ENCODE peak calls at places on chromosomes 3 and 15, in four cellular contexts. One of them, this sample, is unnamed.

GRCh38 chr3:170953229-170953628 is 44.8 kb upstream of the EIF5A2 start:
- DNase-seq in AG04450: no peak
- DNase-seq in K562: peak
- DNase-seq in stomach: no peak
- DNase-seq in this sample: peak

GRCh38 chr15:76058714-76059319 is 968 bp upstream of the TMEM266 start:
- DNase-seq in AG04450: no peak
- DNase-seq in K562: peak
- DNase-seq in stomach: no peak
- DNase-seq in this sample: peak

GRCh38 chr15:80950291-80951078 is 39.1 kb downstream of the MESD start:
- DNase-seq in AG04450: no peak
- DNase-seq in K562: no peak
- DNase-seq in stomach: no peak
- DNase-seq in this sample: no peak

GRCh38 chr3:13714251-13714916 is 165.5 kb downstream of the FBLN2 start:
- DNase-seq in AG04450: no peak
- DNase-seq in K562: no peak
- DNase-seq in stomach: peak
- DNase-seq in this sample: no peak

GRCh38 chr3:51876186-51876585 is 785 bp upstream of the IQCF5 start:
- DNase-seq in AG04450: no peak
- DNase-seq in K562: no peak
- DNase-seq in stomach: no peak
- DNase-seq in this sample: no peak

GRCh38 chr3:14600075-14600474 is 51.5 kb upstream of the CCDC174 start:
- DNase-seq in AG04450: no peak
- DNase-seq in K562: no peak
- DNase-seq in stomach: no peak
- DNase-seq in this sample: no peak

GRCh38 chr3:119643528-119643927 is 16.9 kb downstream of the POPDC2 start:
- DNase-seq in AG04450: no peak
- DNase-seq in K562: no peak
- DNase-seq in stomach: no peak
- DNase-seq in this sample: no peak

GRCh38 chr15:101578443-101578894 is 73.7 kb downstream of the TM2D3 start:
- DNase-seq in AG04450: no peak
- DNase-seq in K562: peak
- DNase-seq in stomach: peak
- DNase-seq in this sample: peak

GRCh38 chr3:196655496-196655895 is 16.0 kb downstream of the NRROS start:
- DNase-seq in AG04450: no peak
- DNase-seq in K562: no peak
- DNase-seq in stomach: no peak
- DNase-seq in this sample: no peak

GRCh38 chr3:48140284-48140683 is 47.9 kb downstream of the CDC25A start:
- DNase-seq in AG04450: no peak
- DNase-seq in K562: no peak
- DNase-seq in stomach: no peak
- DNase-seq in this sample: no peak

GRCh38 chr15:61697796-61698195 is 362.5 kb downstream of the VPS13C start:
- DNase-seq in AG04450: no peak
- DNase-seq in K562: no peak
- DNase-seq in stomach: no peak
- DNase-seq in this sample: no peak

GRCh38 chr3:190306026-190306425 is 16.2 kb downstream of the CLDN1 start:
- DNase-seq in AG04450: no peak
- DNase-seq in K562: no peak
- DNase-seq in stomach: no peak
- DNase-seq in this sample: no peak

GRCh38 chr3:182869059-182869458 is 75.8 kb downstream of the ATP11B start:
- DNase-seq in AG04450: no peak
- DNase-seq in K562: no peak
- DNase-seq in stomach: no peak
- DNase-seq in this sample: no peak

GRCh38 chr3:57086201-57086600 is 25.7 kb downstream of the SPATA12 start:
- DNase-seq in AG04450: no peak
- DNase-seq in K562: no peak
- DNase-seq in stomach: no peak
- DNase-seq in this sample: no peak

GRCh38 chr3:128075516-128076464 is 23.6 kb downstream of the SEC61A1 start:
- DNase-seq in AG04450: peak
- DNase-seq in K562: peak
- DNase-seq in stomach: peak
- DNase-seq in this sample: peak

GRCh38 chr15:75061272-75061671 is 37.9 kb downstream of the PPCDC start:
- DNase-seq in AG04450: no peak
- DNase-seq in K562: no peak
- DNase-seq in stomach: no peak
- DNase-seq in this sample: peak

GRCh38 chr15:70158309-70158995 is 60.7 kb upstream of the TLE3 start:
- DNase-seq in AG04450: no peak
- DNase-seq in K562: no peak
- DNase-seq in stomach: no peak
- DNase-seq in this sample: peak

GRCh38 chr3:167228135-167228534 is 152.0 kb downstream of the ZBBX start:
- DNase-seq in AG04450: peak
- DNase-seq in K562: no peak
- DNase-seq in stomach: no peak
- DNase-seq in this sample: no peak

DNA sequence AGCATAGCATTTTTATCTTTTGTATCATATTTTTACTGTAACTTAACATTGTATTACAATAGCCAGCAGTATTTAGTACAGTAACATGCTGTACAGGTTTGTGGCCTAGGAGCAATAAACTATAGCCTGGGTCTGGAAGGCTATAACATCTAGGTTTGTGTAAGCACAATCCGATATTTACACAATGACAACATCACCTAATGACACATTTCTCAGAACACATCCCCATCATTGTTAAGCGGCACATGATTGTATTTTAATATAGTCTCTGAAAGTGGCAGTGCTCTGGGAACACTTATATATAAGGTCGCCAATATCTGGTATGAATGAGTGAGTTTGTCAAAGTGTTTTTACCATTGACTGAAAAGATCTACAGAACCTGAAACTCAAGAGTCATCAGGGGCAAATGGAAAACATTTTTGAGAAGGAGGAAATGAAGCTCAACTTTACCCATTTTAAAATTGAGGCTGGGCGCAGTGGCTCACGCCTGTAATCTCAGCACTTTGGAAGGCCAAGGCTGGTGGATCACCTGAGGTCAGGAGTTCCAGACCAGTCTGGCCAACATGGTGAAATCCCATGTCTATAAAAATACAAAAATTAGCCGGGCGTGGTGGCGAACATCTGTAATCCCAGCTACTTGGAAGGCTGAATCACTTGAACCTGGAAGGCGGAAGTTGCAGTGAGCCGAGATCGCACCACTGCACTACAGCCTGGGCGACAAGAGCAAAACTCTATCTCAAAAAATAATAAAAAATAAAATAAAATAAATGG is 38.8 kb upstream of the TNFSF10 start:
- DNase-seq in AG04450: no peak
- DNase-seq in K562: no peak
- DNase-seq in stomach: no peak
- DNase-seq in this sample: no peak
- H3K27ac ChIP-seq in AG04450: no peak
- H3K27ac ChIP-seq in K562: no peak
- H3K27ac ChIP-seq in stomach: peak
- H3K27ac ChIP-seq in this sample: no peak

GRCh38 chr3:27451261-27451660 is 32.9 kb downstream of the SLC4A7 start:
- DNase-seq in AG04450: no peak
- DNase-seq in K562: no peak
- DNase-seq in stomach: no peak
- DNase-seq in this sample: no peak
- H3K27ac ChIP-seq in AG04450: no peak
- H3K27ac ChIP-seq in K562: no peak
- H3K27ac ChIP-seq in stomach: no peak
- H3K27ac ChIP-seq in this sample: no peak

GRCh38 chr3:47004369-47005211 is 25.1 kb downstream of the NBEAL2 start:
- DNase-seq in AG04450: no peak
- DNase-seq in K562: no peak
- DNase-seq in stomach: no peak
- DNase-seq in this sample: no peak
- H3K27ac ChIP-seq in AG04450: no peak
- H3K27ac ChIP-seq in K562: no peak
- H3K27ac ChIP-seq in stomach: no peak
- H3K27ac ChIP-seq in this sample: no peak

GRCh38 chr15:98941595-98942255 is 65.9 kb downstream of the PGPEP1L start:
- DNase-seq in AG04450: no peak
- DNase-seq in K562: no peak
- DNase-seq in stomach: no peak
- DNase-seq in this sample: no peak

GRCh38 chr15:98943609-98944111 is 63.9 kb downstream of the PGPEP1L start:
- DNase-seq in AG04450: no peak
- DNase-seq in K562: no peak
- DNase-seq in stomach: no peak
- DNase-seq in this sample: no peak

GRCh38 chr15:98946301-98947255 is 61.0 kb downstream of the PGPEP1L start:
- DNase-seq in AG04450: no peak
- DNase-seq in K562: no peak
- DNase-seq in stomach: no peak
- DNase-seq in this sample: peak

GRCh38 chr15:98939311-98940080 is 68.1 kb downstream of the PGPEP1L start:
- DNase-seq in AG04450: no peak
- DNase-seq in K562: no peak
- DNase-seq in stomach: no peak
- DNase-seq in this sample: no peak

GRCh38 chr15:98942966-98943584 is 64.5 kb downstream of the PGPEP1L start:
- DNase-seq in AG04450: no peak
- DNase-seq in K562: no peak
- DNase-seq in stomach: no peak
- DNase-seq in this sample: peak
- H3K27ac ChIP-seq in AG04450: peak
- H3K27ac ChIP-seq in K562: no peak
- H3K27ac ChIP-seq in stomach: no peak
- H3K27ac ChIP-seq in this sample: peak

GRCh38 chr3:121654493-121655385 is 6.0 kb downstream of the HCLS1 start:
- DNase-seq in AG04450: no peak
- DNase-seq in K562: no peak
- DNase-seq in stomach: no peak
- DNase-seq in this sample: no peak
- H3K27ac ChIP-seq in AG04450: no peak
- H3K27ac ChIP-seq in K562: no peak
- H3K27ac ChIP-seq in stomach: no peak
- H3K27ac ChIP-seq in this sample: no peak